ENCODE peak calls at places on chromosomes 11 and 22, in nine cellular contexts. H, D, G, E, S, Z, M, Y and I are unnamed samples.
A peak's percentile ranks its signal among the peaks of the same experiment; 100 is the strongest.

GRCh38 chr11:64887757-64888405 is 9.5 kb upstream of the EHD1 start:
- DNase-seq in H (peak; percentile 95), D (peak; percentile 48), G (peak; percentile 39), E (peak; percentile 92), S (peak; percentile 94), Z (peak; percentile 77), M (peak; percentile 81), Y (peak; percentile 27), I (no peak)

GRCh38 chr22:19663286-19663815 is 51.0 kb upstream of the SEPTIN5 start:
- DNase-seq in H (no peak), D (no peak), G (no peak), E (peak; percentile 39), S (peak; percentile 84), Z (peak; percentile 33), M (peak; percentile 34), Y (peak; percentile 76), I (peak; percentile 86)

GRCh38 chr22:32607086-32607485 is 132.5 kb downstream of the FBXO7 start:
- DNase-seq in H (no peak), D (no peak), G (no peak), E (no peak), S (no peak), Z (no peak), M (no peak), Y (no peak), I (no peak)

GRCh38 chr22:50482107-50483074 is 1.0 kb downstream of the ADM2 start:
- DNase-seq in H (no peak), D (no peak), G (no peak), E (no peak), S (peak; percentile 65), Z (no peak), M (no peak), Y (no peak), I (no peak)

GRCh38 chr11:45663486-45664375 is 1.7 kb downstream of the CHST1 start:
- DNase-seq in H (peak; percentile 72), D (no peak), G (no peak), E (no peak), S (no peak), Z (no peak), M (no peak), Y (no peak), I (no peak)

GRCh38 chr22:19844423-19845368 is 10.0 kb downstream of the GNB1L start:
- DNase-seq in H (peak; percentile 87), D (no peak), G (no peak), E (peak; percentile 22), S (peak; percentile 84), Z (no peak), M (no peak), Y (peak; percentile 33), I (no peak)

GRCh38 chr11:48064306-48064705 is 83.9 kb downstream of the PTPRJ start:
- DNase-seq in H (no peak), D (no peak), G (no peak), E (no peak), S (no peak), Z (no peak), M (no peak), Y (peak; percentile 79), I (no peak)

GRCh38 chr11:62497132-62497915 is 49.3 kb downstream of the AHNAK start:
- DNase-seq in H (no peak), D (no peak), G (peak; percentile 74), E (peak; percentile 65), S (no peak), Z (no peak), M (no peak), Y (peak; percentile 24), I (no peak)

GRCh38 chr22:35337932-35338331 is 38.2 kb downstream of the TOM1 start:
- DNase-seq in H (no peak), D (no peak), G (no peak), E (no peak), S (no peak), Z (no peak), M (no peak), Y (no peak), I (no peak)

GRCh38 chr11:112597290-112597689 is 336.6 kb upstream of the PLET1 start:
- DNase-seq in H (no peak), D (no peak), G (no peak), E (no peak), S (no peak), Z (no peak), M (no peak), Y (no peak), I (no peak)

GRCh38 chr22:40446203-40446602 is 75.8 kb downstream of the SGSM3 start:
- DNase-seq in H (no peak), D (no peak), G (no peak), E (no peak), S (no peak), Z (no peak), M (no peak), Y (no peak), I (no peak)

GRCh38 chr11:30987819-30988218 is 381.7 kb downstream of the DCDC1 start:
- DNase-seq in H (no peak), D (no peak), G (no peak), E (no peak), S (no peak), Z (no peak), M (no peak), Y (no peak), I (no peak)

GRCh38 chr11:124938206-124938765 is 2.4 kb upstream of the HEPACAM start:
- DNase-seq in H (no peak), D (no peak), G (no peak), E (no peak), S (no peak), Z (no peak), M (no peak), Y (no peak), I (peak; percentile 35)

GRCh38 chr11:126405906-126406305 is 50.4 kb downstream of the ST3GAL4 start:
- DNase-seq in H (peak; percentile 39), D (no peak), G (peak; percentile 42), E (peak; percentile 83), S (no peak), Z (no peak), M (no peak), Y (no peak), I (no peak)

GRCh38 chr11:126408496-126408895 is 53.0 kb downstream of the ST3GAL4 start:
- DNase-seq in H (peak; percentile 62), D (no peak), G (no peak), E (no peak), S (no peak), Z (no peak), M (no peak), Y (no peak), I (no peak)

GRCh38 chr11:126407682-126408288 is 52.3 kb downstream of the ST3GAL4 start:
- DNase-seq in H (peak; percentile 69), D (no peak), G (no peak), E (no peak), S (no peak), Z (no peak), M (no peak), Y (no peak), I (no peak)

GRCh38 chr11:126406368-126406767 is 50.9 kb downstream of the ST3GAL4 start:
- DNase-seq in H (no peak), D (no peak), G (no peak), E (no peak), S (no peak), Z (no peak), M (no peak), Y (no peak), I (no peak)

DNA sequence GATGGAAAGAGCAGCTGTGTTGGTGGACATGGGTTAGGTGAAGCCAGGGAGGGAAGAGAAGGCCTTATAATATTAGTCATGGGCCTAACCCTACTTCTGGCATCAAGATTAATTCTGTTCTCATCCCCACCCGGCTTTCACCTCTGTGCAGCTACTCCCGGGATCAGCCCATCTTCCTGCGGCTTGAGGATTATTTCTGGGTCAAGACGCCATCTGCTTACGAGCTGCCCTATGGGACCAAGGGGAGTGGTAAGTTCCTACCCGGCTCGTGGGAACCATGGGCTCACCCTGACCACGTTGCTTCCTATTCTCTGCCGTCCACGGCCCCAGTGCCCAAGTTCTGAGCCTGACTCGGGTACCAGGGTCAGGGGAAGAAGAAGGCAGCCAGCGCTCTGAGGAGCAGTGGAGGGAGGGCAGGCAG is 51.6 kb downstream of the ST3GAL4 start:
- DNase-seq in H (peak; percentile 61), D (no peak), G (no peak), E (no peak), S (no peak), Z (no peak), M (no peak), Y (no peak), I (no peak)
- H3K4me3 ChIP-seq in H (no peak overlapping the region), D (no peak overlapping the region), G (no peak overlapping the region), E (peak overlapping the region; percentile 37), S (no peak overlapping the region), Z (no peak overlapping the region), M (no peak overlapping the region), Y (no peak overlapping the region), I (no peak overlapping the region)

GRCh38 chr11:94815705-94816344 is 47.7 kb downstream of the AMOTL1 start:
- DNase-seq in H (no peak), D (peak; percentile 36), G (peak; percentile 58), E (no peak), S (no peak), Z (no peak), M (no peak), Y (no peak), I (no peak)

GRCh38 chr11:94813436-94813720 is 45.2 kb downstream of the AMOTL1 start:
- DNase-seq in H (no peak), D (no peak), G (no peak), E (no peak), S (no peak), Z (no peak), M (no peak), Y (no peak), I (no peak)

GRCh38 chr11:94809251-94809650 is 41.1 kb downstream of the AMOTL1 start:
- DNase-seq in H (no peak), D (no peak), G (no peak), E (no peak), S (no peak), Z (no peak), M (no peak), Y (peak; percentile 70), I (no peak)

GRCh38 chr11:94814238-94814976 is 46.3 kb downstream of the AMOTL1 start:
- DNase-seq in H (no peak), D (no peak), G (no peak), E (no peak), S (no peak), Z (no peak), M (no peak), Y (no peak), I (no peak)
- H3K4me3 ChIP-seq in H (no peak overlapping the region), D (no peak overlapping the region), G (no peak overlapping the region), E (no peak overlapping the region), S (no peak overlapping the region), Z (no peak overlapping the region), M (no peak overlapping the region), Y (no peak overlapping the region), I (no peak overlapping the region)

GRCh38 chr11:67674442-67674871 is at the start of gene ALDH3B2:
- DNase-seq in H (no peak), D (no peak), G (no peak), E (peak; percentile 89), S (no peak), Z (no peak), M (no peak), Y (no peak), I (no peak)
- H3K4me3 ChIP-seq in H (no peak within 1 kb of the TSS), D (no peak within 1 kb of the TSS), G (no peak within 1 kb of the TSS), E (no peak within 1 kb of the TSS), S (no peak within 1 kb of the TSS), Z (no peak within 1 kb of the TSS), M (no peak within 1 kb of the TSS), Y (no peak within 1 kb of the TSS), I (no peak within 1 kb of the TSS)

DNA sequence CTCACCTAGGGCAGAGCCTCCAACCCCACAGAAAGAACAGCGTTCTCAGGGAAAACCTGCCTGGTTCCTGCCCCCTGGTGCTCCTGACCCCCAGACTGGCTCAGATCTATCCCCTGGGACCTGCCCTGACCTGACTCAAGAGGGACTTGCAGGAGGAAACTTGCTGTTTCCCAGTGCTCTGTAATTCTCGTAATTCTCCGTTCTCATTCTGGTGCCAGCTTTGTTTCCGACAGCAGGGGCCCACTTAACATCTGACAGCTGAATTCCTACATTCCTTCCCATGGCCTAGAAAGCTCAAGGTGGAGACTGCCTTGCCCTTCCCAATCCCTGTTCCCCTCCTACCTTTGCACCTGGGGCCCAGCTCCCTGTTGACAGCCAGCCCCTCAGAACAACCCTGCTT is 12.5 kb upstream of the CSF2RB start:
- DNase-seq in H (no peak), D (peak; percentile 81), G (no peak), E (no peak), S (no peak), Z (no peak), M (peak; percentile 24), Y (no peak), I (no peak)
- H3K4me3 ChIP-seq in H (no peak overlapping the region), D (no peak overlapping the region), G (no peak overlapping the region), E (no peak overlapping the region), S (no peak overlapping the region), Z (no peak overlapping the region), M (no peak overlapping the region), Y (no peak overlapping the region), I (no peak overlapping the region)